ENCODE peak calls at places on chromosomes 4 and X, in five cellular contexts. O, C, H, X and T are unnamed samples.

GRCh38 chrX:136190038-136190437 is 42.7 kb downstream of the FHL1 start:
- DNase-seq in O (no peak), C (no peak), H (no peak), X (no peak), T (no peak)

GRCh38 chrX:29535212-29536162 is 679.9 kb upstream of the MAGEB2 start:
- DNase-seq in O (no peak), C (no peak), H (no peak), X (no peak), T (no peak)

GRCh38 chr4:86498560-86499166 is 95.5 kb upstream of the PTPN13 start:
- DNase-seq in O (no peak), C (no peak), H (peak; percentile 75), X (peak; percentile 24), T (no peak)

GRCh38 chr4:70601422-70602039 is 9.5 kb downstream of the AMBN start:
- DNase-seq in O (peak; percentile 45), C (peak; percentile 67), H (peak; percentile 72), X (peak; percentile 86), T (no peak)

GRCh38 chr4:14254252-14254651 is 626.7 kb upstream of the BOD1L1 start:
- DNase-seq in O (peak; percentile 17), C (peak; percentile 32), H (peak; percentile 34), X (peak; percentile 4), T (no peak)

GRCh38 chr4:179128299-179128698 is 1686.1 kb upstream of the AGA start:
- DNase-seq in O (no peak), C (no peak), H (no peak), X (no peak), T (no peak)

GRCh38 chr4:156195914-156196313 is 242.2 kb upstream of the CTSO start:
- DNase-seq in O (no peak), C (no peak), H (no peak), X (no peak), T (no peak)

GRCh38 chr4:25788839-25789238 is 73.9 kb downstream of the SEL1L3 start:
- DNase-seq in O (no peak), C (no peak), H (no peak), X (no peak), T (no peak)

GRCh38 chrX:140701480-140701879 is 8.1 kb upstream of the LINC00632 start:
- DNase-seq in O (no peak), C (no peak), H (peak; percentile 27), X (peak; percentile 17), T (no peak)

GRCh38 chr4:168336837-168337549 is 18.4 kb upstream of the DDX60 start:
- DNase-seq in O (no peak), C (no peak), H (no peak), X (no peak), T (no peak)

GRCh38 chr4:153020460-153020859 is 84.3 kb downstream of the FHDC1 start:
- DNase-seq in O (no peak), C (no peak), H (no peak), X (no peak), T (no peak)

GRCh38 chrX:340121-340520 is 21.5 kb upstream of the GTPBP6 start:
- DNase-seq in O (no peak), C (peak; percentile 37), H (no peak), X (no peak), T (no peak)

GRCh38 chr4:8639021-8639420 is 46.5 kb downstream of the CPZ start:
- DNase-seq in O (no peak), C (no peak), H (no peak), X (no peak), T (no peak)

GRCh38 chr4:3441501-3442459 is at the start of gene HGFAC:
- DNase-seq in O (no peak), C (peak; percentile 44), H (no peak), X (no peak), T (no peak)
- H3K4me3 ChIP-seq in O (no peak within 1 kb of the TSS), C (no peak within 1 kb of the TSS), H (no peak within 1 kb of the TSS), X (no peak within 1 kb of the TSS), T (no peak within 1 kb of the TSS)

GRCh38 chrX:134543201-134543797 is 83.3 kb downstream of the HPRT1 start:
- DNase-seq in O (no peak), C (no peak), H (peak; percentile 55), X (no peak), T (no peak)

GRCh38 chrX:134545524-134545923 is 85.6 kb downstream of the HPRT1 start:
- DNase-seq in O (no peak), C (no peak), H (peak; percentile 35), X (no peak), T (no peak)

GRCh38 chrX:134542485-134542884 is 82.5 kb downstream of the HPRT1 start:
- DNase-seq in O (no peak), C (no peak), H (peak; percentile 83), X (peak; percentile 41), T (no peak)

GRCh38 chrX:134544614-134545255 is 84.8 kb downstream of the HPRT1 start:
- DNase-seq in O (no peak), C (no peak), H (no peak), X (no peak), T (no peak)

GRCh38 chrX:134544189-134544588 is 84.2 kb downstream of the HPRT1 start:
- DNase-seq in O (no peak), C (no peak), H (peak; percentile 50), X (no peak), T (no peak)
- H3K4me3 ChIP-seq in O (no peak overlapping the region), C (peak overlapping the region; percentile 37), H (no peak overlapping the region), X (no peak overlapping the region), T (no peak overlapping the region)

DNA sequence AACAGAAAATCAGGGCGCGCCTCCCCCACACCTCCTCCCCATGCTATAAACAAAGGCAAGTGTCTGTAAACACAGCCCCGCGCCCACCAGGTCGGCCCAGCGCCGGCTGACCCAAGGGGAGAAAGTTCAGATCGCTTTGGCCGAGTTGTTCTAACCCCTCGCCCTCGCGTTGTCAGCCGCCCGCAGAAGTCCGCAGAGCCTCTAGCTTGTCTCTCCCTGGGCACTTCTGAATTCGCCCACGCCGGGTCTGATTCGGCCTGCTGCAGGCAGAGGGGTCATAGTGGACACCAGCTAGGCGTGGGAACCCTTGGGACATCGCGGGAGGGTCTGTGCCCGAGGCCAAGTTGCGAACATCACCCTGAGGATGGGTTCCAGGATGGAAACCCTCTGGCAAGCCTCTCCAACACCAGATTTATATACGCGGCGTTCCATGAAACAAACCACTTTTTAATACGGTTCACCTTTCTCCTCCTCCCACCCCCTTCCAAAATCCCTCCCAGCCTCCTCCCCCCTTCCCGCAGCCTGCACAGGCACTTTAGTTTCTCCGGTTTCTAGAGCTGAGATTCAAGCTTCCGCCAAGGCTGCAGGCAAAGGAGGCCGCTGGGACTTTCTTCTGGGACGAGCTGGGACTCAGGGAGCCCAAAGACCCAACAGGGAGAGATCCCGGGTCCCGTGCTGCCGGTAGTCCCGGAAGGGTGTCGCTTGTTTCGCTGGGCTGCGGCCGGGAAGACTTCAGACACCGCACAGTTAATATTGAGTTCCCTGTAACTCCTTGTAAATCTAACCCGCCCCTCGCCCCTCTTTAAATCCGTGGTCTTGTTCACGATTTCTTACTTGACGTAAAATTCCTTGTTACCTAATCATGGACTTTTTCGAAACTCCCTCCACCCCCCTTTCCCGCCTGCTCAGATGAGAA is 4.7 kb downstream of the HAND2 start:
- DNase-seq in O (no peak), C (no peak), H (no peak), X (no peak), T (no peak)
- H3K4me3 ChIP-seq in O (peak overlapping the region; percentile 28), C (no peak overlapping the region), H (no peak overlapping the region), X (no peak overlapping the region), T (no peak overlapping the region)

DNA sequence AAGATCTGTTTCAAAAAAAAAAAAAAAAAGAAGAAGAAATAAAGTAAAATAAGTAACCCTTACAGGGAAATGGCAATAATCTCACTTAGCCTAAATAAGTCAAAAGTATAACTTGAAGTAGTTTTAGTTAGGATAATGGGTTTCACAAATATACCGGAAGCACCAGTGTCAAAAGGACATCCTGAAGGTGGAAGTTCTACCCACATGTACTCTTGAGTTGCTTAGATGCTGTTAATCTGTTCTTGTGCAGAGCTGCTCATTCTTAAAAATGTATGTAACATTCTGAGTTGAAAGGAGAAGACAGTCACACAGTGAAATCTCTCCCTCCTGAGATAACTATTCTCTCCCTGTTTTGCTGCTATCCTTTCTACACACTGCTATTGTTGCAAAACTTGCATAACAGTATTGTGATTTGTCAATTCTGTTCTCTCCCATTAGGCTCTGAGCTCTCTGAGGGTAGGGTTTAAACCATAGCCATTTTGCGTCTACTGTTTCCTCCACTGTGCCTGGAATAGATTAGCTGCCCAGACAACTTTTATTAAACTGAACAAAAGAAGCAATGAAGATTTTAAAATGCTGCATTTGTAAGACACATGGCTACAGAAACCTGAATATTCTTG is 11.1 kb upstream of the CCNG2 start:
- DNase-seq in O (no peak), C (no peak), H (peak; percentile 57), X (no peak), T (no peak)
- H3K4me3 ChIP-seq in O (no peak overlapping the region), C (no peak overlapping the region), H (no peak overlapping the region), X (no peak overlapping the region), T (no peak overlapping the region)

DNA sequence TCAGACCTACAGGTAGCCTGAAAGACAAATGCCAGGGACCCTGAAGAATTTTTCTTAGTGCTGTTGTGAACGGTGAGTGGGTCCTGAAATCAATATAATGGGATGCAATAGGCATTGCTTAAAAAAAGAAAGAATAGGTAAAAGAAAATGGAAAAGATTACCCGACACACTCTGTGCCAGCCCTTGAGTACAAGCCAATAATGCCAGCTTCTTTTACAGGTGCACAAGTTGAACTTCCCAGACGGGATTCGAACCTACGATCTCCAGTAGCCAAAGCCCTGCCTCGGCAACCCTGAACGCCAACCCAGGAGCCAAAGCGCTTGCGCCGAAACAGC is 24.7 kb upstream of the GLOD5 start:
- DNase-seq in O (no peak), C (no peak), H (no peak), X (no peak), T (no peak)
- H3K4me3 ChIP-seq in O (no peak overlapping the region), C (peak overlapping the region; percentile 69), H (peak overlapping the region; percentile 50), X (peak overlapping the region; percentile 49), T (peak overlapping the region; percentile 49)